ENCODE peak calls at places on chromosome 7, in nine cellular contexts. One of them, this sample, is unnamed.
A peak's percentile ranks its signal among the peaks of the same experiment; 100 is the strongest.

GRCh38 chr7:80735330-80735729 is 96.9 kb downstream of the CD36 start:
- DNase-seq in heart right ventricle: no peak
- DNase-seq in stomach: no peak
- DNase-seq in CD8-positive, alpha-beta memory T cell: no peak
- DNase-seq in sigmoid colon: no peak
- DNase-seq in upper lobe of right lung: no peak
- DNase-seq in adrenal gland: no peak
- DNase-seq in ovary: no peak
- DNase-seq in heart left ventricle: peak; percentile 57
- DNase-seq in this sample: no peak

GRCh38 chr7:132577206-132578049 is 1.2 kb upstream of the PLXNA4 start:
- DNase-seq in heart right ventricle: peak; percentile 80
- DNase-seq in stomach: peak; percentile 40
- DNase-seq in CD8-positive, alpha-beta memory T cell: no peak
- DNase-seq in sigmoid colon: peak; percentile 88
- DNase-seq in upper lobe of right lung: peak; percentile 76
- DNase-seq in adrenal gland: peak; percentile 37
- DNase-seq in ovary: peak; percentile 76
- DNase-seq in heart left ventricle: peak; percentile 89
- DNase-seq in this sample: peak; percentile 74

GRCh38 chr7:131212114-131212513 is 115.6 kb upstream of the MKLN1 start:
- DNase-seq in heart right ventricle: no peak
- DNase-seq in stomach: no peak
- DNase-seq in CD8-positive, alpha-beta memory T cell: no peak
- DNase-seq in sigmoid colon: no peak
- DNase-seq in upper lobe of right lung: no peak
- DNase-seq in adrenal gland: no peak
- DNase-seq in ovary: no peak
- DNase-seq in heart left ventricle: no peak
- DNase-seq in this sample: no peak

GRCh38 chr7:36152756-36153570 is at the start of gene EEPD1:
- DNase-seq in heart right ventricle: peak; percentile 100
- DNase-seq in stomach: peak; percentile 100
- DNase-seq in CD8-positive, alpha-beta memory T cell: peak; percentile 100
- DNase-seq in sigmoid colon: peak; percentile 100
- DNase-seq in upper lobe of right lung: peak; percentile 100
- DNase-seq in adrenal gland: peak; percentile 100
- DNase-seq in ovary: peak; percentile 100
- DNase-seq in heart left ventricle: peak; percentile 100
- DNase-seq in this sample: peak; percentile 99

GRCh38 chr7:91007371-91007770 is 256.9 kb upstream of the FZD1 start:
- DNase-seq in heart right ventricle: no peak
- DNase-seq in stomach: no peak
- DNase-seq in CD8-positive, alpha-beta memory T cell: no peak
- DNase-seq in sigmoid colon: no peak
- DNase-seq in upper lobe of right lung: no peak
- DNase-seq in adrenal gland: no peak
- DNase-seq in ovary: no peak
- DNase-seq in heart left ventricle: no peak
- DNase-seq in this sample: no peak

GRCh38 chr7:47970750-47971149 is 8.7 kb downstream of the HUS1 start:
- DNase-seq in heart right ventricle: no peak
- DNase-seq in stomach: no peak
- DNase-seq in CD8-positive, alpha-beta memory T cell: no peak
- DNase-seq in sigmoid colon: no peak
- DNase-seq in upper lobe of right lung: no peak
- DNase-seq in adrenal gland: no peak
- DNase-seq in ovary: no peak
- DNase-seq in heart left ventricle: no peak
- DNase-seq in this sample: no peak

GRCh38 chr7:99312316-99313203 is 13.1 kb upstream of the ARPC1A start:
- DNase-seq in heart right ventricle: peak; percentile 62
- DNase-seq in stomach: peak; percentile 83
- DNase-seq in CD8-positive, alpha-beta memory T cell: peak; percentile 62
- DNase-seq in sigmoid colon: peak; percentile 76
- DNase-seq in upper lobe of right lung: no peak
- DNase-seq in adrenal gland: peak; percentile 87
- DNase-seq in ovary: peak; percentile 49
- DNase-seq in heart left ventricle: no peak
- DNase-seq in this sample: peak; percentile 61

GRCh38 chr7:55065079-55065478 is 46.3 kb downstream of the EGFR start:
- DNase-seq in heart right ventricle: no peak
- DNase-seq in stomach: no peak
- DNase-seq in CD8-positive, alpha-beta memory T cell: no peak
- DNase-seq in sigmoid colon: peak; percentile 90
- DNase-seq in upper lobe of right lung: no peak
- DNase-seq in adrenal gland: peak; percentile 66
- DNase-seq in ovary: peak; percentile 59
- DNase-seq in heart left ventricle: no peak
- DNase-seq in this sample: no peak

GRCh38 chr7:112080974-112081373 is 125.2 kb downstream of the DOCK4 start:
- DNase-seq in heart right ventricle: no peak
- DNase-seq in stomach: no peak
- DNase-seq in CD8-positive, alpha-beta memory T cell: no peak
- DNase-seq in sigmoid colon: no peak
- DNase-seq in upper lobe of right lung: no peak
- DNase-seq in adrenal gland: peak; percentile 28
- DNase-seq in ovary: no peak
- DNase-seq in heart left ventricle: no peak
- DNase-seq in this sample: no peak

GRCh38 chr7:110407706-110408105 is 683.2 kb upstream of the LRRN3 start:
- DNase-seq in heart right ventricle: no peak
- DNase-seq in stomach: no peak
- DNase-seq in CD8-positive, alpha-beta memory T cell: no peak
- DNase-seq in sigmoid colon: no peak
- DNase-seq in upper lobe of right lung: no peak
- DNase-seq in adrenal gland: no peak
- DNase-seq in ovary: no peak
- DNase-seq in heart left ventricle: no peak
- DNase-seq in this sample: no peak

GRCh38 chr7:29204491-29205281 is 10.1 kb downstream of the CHN2 start:
- DNase-seq in heart right ventricle: no peak
- DNase-seq in stomach: no peak
- DNase-seq in CD8-positive, alpha-beta memory T cell: no peak
- DNase-seq in sigmoid colon: no peak
- DNase-seq in upper lobe of right lung: no peak
- DNase-seq in adrenal gland: no peak
- DNase-seq in ovary: no peak
- DNase-seq in heart left ventricle: no peak
- DNase-seq in this sample: no peak

GRCh38 chr7:29197916-29198315 is 3.3 kb downstream of the CHN2 start:
- DNase-seq in heart right ventricle: no peak
- DNase-seq in stomach: no peak
- DNase-seq in CD8-positive, alpha-beta memory T cell: no peak
- DNase-seq in sigmoid colon: no peak
- DNase-seq in upper lobe of right lung: no peak
- DNase-seq in adrenal gland: no peak
- DNase-seq in ovary: no peak
- DNase-seq in heart left ventricle: no peak
- DNase-seq in this sample: no peak

GRCh38 chr7:29199776-29200175 is 5.2 kb downstream of the CHN2 start:
- DNase-seq in heart right ventricle: no peak
- DNase-seq in stomach: no peak
- DNase-seq in CD8-positive, alpha-beta memory T cell: no peak
- DNase-seq in sigmoid colon: no peak
- DNase-seq in upper lobe of right lung: no peak
- DNase-seq in adrenal gland: no peak
- DNase-seq in ovary: no peak
- DNase-seq in heart left ventricle: no peak
- DNase-seq in this sample: no peak

GRCh38 chr7:29207023-29207422 is 12.4 kb downstream of the CHN2 start:
- DNase-seq in heart right ventricle: no peak
- DNase-seq in stomach: no peak
- DNase-seq in CD8-positive, alpha-beta memory T cell: no peak
- DNase-seq in sigmoid colon: no peak
- DNase-seq in upper lobe of right lung: no peak
- DNase-seq in adrenal gland: no peak
- DNase-seq in ovary: no peak
- DNase-seq in heart left ventricle: no peak
- DNase-seq in this sample: no peak

GRCh38 chr7:29202651-29203069 is 8.1 kb downstream of the CHN2 start:
- DNase-seq in heart right ventricle: peak; percentile 8
- DNase-seq in stomach: no peak
- DNase-seq in CD8-positive, alpha-beta memory T cell: no peak
- DNase-seq in sigmoid colon: peak; percentile 67
- DNase-seq in upper lobe of right lung: no peak
- DNase-seq in adrenal gland: peak; percentile 39
- DNase-seq in ovary: no peak
- DNase-seq in heart left ventricle: no peak
- DNase-seq in this sample: no peak
- H3K4me1 ChIP-seq in heart right ventricle: peaks cover 35% of the 10 kb centered on the region
- H3K4me1 ChIP-seq in stomach: no peaks in the 10 kb centered on the region
- H3K4me1 ChIP-seq in CD8-positive, alpha-beta memory T cell: peaks cover 10% of the 10 kb centered on the region
- H3K4me1 ChIP-seq in sigmoid colon: no peaks in the 10 kb centered on the region
- H3K4me1 ChIP-seq in upper lobe of right lung: no peaks in the 10 kb centered on the region
- H3K4me1 ChIP-seq in adrenal gland: no peaks in the 10 kb centered on the region
- H3K4me1 ChIP-seq in ovary: no peaks in the 10 kb centered on the region
- H3K4me1 ChIP-seq in heart left ventricle: no peaks in the 10 kb centered on the region
- H3K4me1 ChIP-seq in this sample: peaks cover 6% of the 10 kb centered on the region

GRCh38 chr7:42232275-42232674 is 4.7 kb downstream of the GLI3 start:
- DNase-seq in heart right ventricle: no peak
- DNase-seq in stomach: no peak
- DNase-seq in CD8-positive, alpha-beta memory T cell: no peak
- DNase-seq in sigmoid colon: peak; percentile 78
- DNase-seq in upper lobe of right lung: no peak
- DNase-seq in adrenal gland: no peak
- DNase-seq in ovary: no peak
- DNase-seq in heart left ventricle: no peak
- DNase-seq in this sample: peak; percentile 82
- H3K4me1 ChIP-seq in heart right ventricle: peaks cover 11% of the 10 kb centered on the region
- H3K4me1 ChIP-seq in stomach: peaks cover 29% of the 10 kb centered on the region
- H3K4me1 ChIP-seq in CD8-positive, alpha-beta memory T cell: no peaks in the 10 kb centered on the region
- H3K4me1 ChIP-seq in sigmoid colon: no peaks in the 10 kb centered on the region
- H3K4me1 ChIP-seq in upper lobe of right lung: peaks cover 24% of the 10 kb centered on the region
- H3K4me1 ChIP-seq in adrenal gland: peaks cover 10% of the 10 kb centered on the region
- H3K4me1 ChIP-seq in ovary: peaks cover 7% of the 10 kb centered on the region
- H3K4me1 ChIP-seq in heart left ventricle: peaks cover 19% of the 10 kb centered on the region
- H3K4me1 ChIP-seq in this sample: peaks cover 44% of the 10 kb centered on the region

GRCh38 chr7:18901881-18902280 is 215.6 kb downstream of the TWIST1 start:
- DNase-seq in heart right ventricle: no peak
- DNase-seq in stomach: no peak
- DNase-seq in CD8-positive, alpha-beta memory T cell: no peak
- DNase-seq in sigmoid colon: no peak
- DNase-seq in upper lobe of right lung: no peak
- DNase-seq in adrenal gland: no peak
- DNase-seq in ovary: no peak
- DNase-seq in heart left ventricle: no peak
- DNase-seq in this sample: no peak

GRCh38 chr7:18903676-18904075 is 213.8 kb downstream of the TWIST1 start:
- DNase-seq in heart right ventricle: no peak
- DNase-seq in stomach: no peak
- DNase-seq in CD8-positive, alpha-beta memory T cell: no peak
- DNase-seq in sigmoid colon: no peak
- DNase-seq in upper lobe of right lung: no peak
- DNase-seq in adrenal gland: no peak
- DNase-seq in ovary: no peak
- DNase-seq in heart left ventricle: no peak
- DNase-seq in this sample: no peak

GRCh38 chr7:18901351-18901750 is 216.1 kb downstream of the TWIST1 start:
- DNase-seq in heart right ventricle: no peak
- DNase-seq in stomach: no peak
- DNase-seq in CD8-positive, alpha-beta memory T cell: no peak
- DNase-seq in sigmoid colon: no peak
- DNase-seq in upper lobe of right lung: no peak
- DNase-seq in adrenal gland: no peak
- DNase-seq in ovary: no peak
- DNase-seq in heart left ventricle: no peak
- DNase-seq in this sample: no peak

GRCh38 chr7:18902892-18903291 is 214.5 kb downstream of the TWIST1 start:
- DNase-seq in heart right ventricle: no peak
- DNase-seq in stomach: no peak
- DNase-seq in CD8-positive, alpha-beta memory T cell: no peak
- DNase-seq in sigmoid colon: no peak
- DNase-seq in upper lobe of right lung: no peak
- DNase-seq in adrenal gland: no peak
- DNase-seq in ovary: no peak
- DNase-seq in heart left ventricle: no peak
- DNase-seq in this sample: no peak

GRCh38 chr7:18906901-18907300 is 210.5 kb downstream of the TWIST1 start:
- DNase-seq in heart right ventricle: no peak
- DNase-seq in stomach: no peak
- DNase-seq in CD8-positive, alpha-beta memory T cell: no peak
- DNase-seq in sigmoid colon: no peak
- DNase-seq in upper lobe of right lung: no peak
- DNase-seq in adrenal gland: no peak
- DNase-seq in ovary: no peak
- DNase-seq in heart left ventricle: no peak
- DNase-seq in this sample: no peak
- H3K4me1 ChIP-seq in heart right ventricle: no peaks in the 10 kb centered on the region
- H3K4me1 ChIP-seq in stomach: no peaks in the 10 kb centered on the region
- H3K4me1 ChIP-seq in CD8-positive, alpha-beta memory T cell: no peaks in the 10 kb centered on the region
- H3K4me1 ChIP-seq in sigmoid colon: no peaks in the 10 kb centered on the region
- H3K4me1 ChIP-seq in upper lobe of right lung: no peaks in the 10 kb centered on the region
- H3K4me1 ChIP-seq in adrenal gland: no peaks in the 10 kb centered on the region
- H3K4me1 ChIP-seq in ovary: no peaks in the 10 kb centered on the region
- H3K4me1 ChIP-seq in heart left ventricle: no peaks in the 10 kb centered on the region
- H3K4me1 ChIP-seq in this sample: no peaks in the 10 kb centered on the region

GRCh38 chr7:117672433-117672832 is 192.6 kb downstream of the CFTR start:
- DNase-seq in heart right ventricle: no peak
- DNase-seq in stomach: no peak
- DNase-seq in CD8-positive, alpha-beta memory T cell: no peak
- DNase-seq in sigmoid colon: no peak
- DNase-seq in upper lobe of right lung: no peak
- DNase-seq in adrenal gland: no peak
- DNase-seq in ovary: no peak
- DNase-seq in heart left ventricle: no peak
- DNase-seq in this sample: no peak

GRCh38 chr7:117674617-117675016 is 194.8 kb downstream of the CFTR start:
- DNase-seq in heart right ventricle: no peak
- DNase-seq in stomach: no peak
- DNase-seq in CD8-positive, alpha-beta memory T cell: no peak
- DNase-seq in sigmoid colon: no peak
- DNase-seq in upper lobe of right lung: no peak
- DNase-seq in adrenal gland: no peak
- DNase-seq in ovary: no peak
- DNase-seq in heart left ventricle: no peak
- DNase-seq in this sample: no peak

GRCh38 chr7:117673367-117673766 is 193.5 kb downstream of the CFTR start:
- DNase-seq in heart right ventricle: peak; percentile 9
- DNase-seq in stomach: peak; percentile 35
- DNase-seq in CD8-positive, alpha-beta memory T cell: no peak
- DNase-seq in sigmoid colon: no peak
- DNase-seq in upper lobe of right lung: peak; percentile 82
- DNase-seq in adrenal gland: peak; percentile 27
- DNase-seq in ovary: no peak
- DNase-seq in heart left ventricle: no peak
- DNase-seq in this sample: peak; percentile 91

GRCh38 chr7:117675519-117676137 is 195.8 kb downstream of the CFTR start:
- DNase-seq in heart right ventricle: no peak
- DNase-seq in stomach: no peak
- DNase-seq in CD8-positive, alpha-beta memory T cell: no peak
- DNase-seq in sigmoid colon: no peak
- DNase-seq in upper lobe of right lung: no peak
- DNase-seq in adrenal gland: no peak
- DNase-seq in ovary: no peak
- DNase-seq in heart left ventricle: no peak
- DNase-seq in this sample: no peak

DNA sequence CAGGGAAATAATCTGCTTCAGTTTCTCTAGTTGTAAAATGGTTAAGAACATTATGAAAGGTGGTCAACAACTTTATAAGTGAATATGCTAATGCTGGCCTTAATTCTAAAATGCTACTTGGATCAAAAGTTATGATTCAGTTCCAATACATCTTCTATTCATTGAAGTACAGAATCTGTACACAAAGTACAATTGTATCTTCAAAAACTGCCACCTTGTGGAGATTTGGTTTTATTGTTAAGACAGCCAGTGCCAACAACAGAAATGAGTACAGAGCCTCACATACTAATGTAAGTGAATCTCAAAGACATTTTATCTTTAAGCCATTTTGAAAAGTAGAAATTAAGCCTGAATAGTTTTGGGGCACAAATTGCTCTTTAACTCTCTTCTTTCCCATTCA is 194.0 kb downstream of the CFTR start:
- DNase-seq in heart right ventricle: no peak
- DNase-seq in stomach: no peak
- DNase-seq in CD8-positive, alpha-beta memory T cell: no peak
- DNase-seq in sigmoid colon: no peak
- DNase-seq in upper lobe of right lung: no peak
- DNase-seq in adrenal gland: no peak
- DNase-seq in ovary: no peak
- DNase-seq in heart left ventricle: no peak
- DNase-seq in this sample: no peak
- H3K4me1 ChIP-seq in heart right ventricle: no peaks in the 10 kb centered on the region
- H3K4me1 ChIP-seq in stomach: no peaks in the 10 kb centered on the region
- H3K4me1 ChIP-seq in CD8-positive, alpha-beta memory T cell: no peaks in the 10 kb centered on the region
- H3K4me1 ChIP-seq in sigmoid colon: no peaks in the 10 kb centered on the region
- H3K4me1 ChIP-seq in upper lobe of right lung: no peaks in the 10 kb centered on the region
- H3K4me1 ChIP-seq in adrenal gland: no peaks in the 10 kb centered on the region
- H3K4me1 ChIP-seq in ovary: no peaks in the 10 kb centered on the region
- H3K4me1 ChIP-seq in heart left ventricle: no peaks in the 10 kb centered on the region
- H3K4me1 ChIP-seq in this sample: peaks cover 8% of the 10 kb centered on the region